ENCODE peak calls at places on chromosome 11, in seven cellular contexts. P, X, C, L, B, D and I are unnamed samples.

GRCh38 chr11:111635706-111636045 is 33.4 kb downstream of the SIK2 start:
- DNase-seq in P (no peak), X (peak; percentile 48), C (no peak), L (no peak), B (peak; percentile 76), D (no peak), I (no peak)

GRCh38 chr11:120513436-120514315 is 2.1 kb downstream of the GRIK4 start:
- DNase-seq in P (no peak), X (no peak), C (no peak), L (no peak), B (no peak), D (no peak), I (no peak)

GRCh38 chr11:11464555-11464954 is 111.5 kb upstream of the CSNK2A3 start:
- DNase-seq in P (no peak), X (no peak), C (no peak), L (no peak), B (no peak), D (no peak), I (no peak)

GRCh38 chr11:19985106-19985505 is 175.2 kb downstream of the DBX1 start:
- DNase-seq in P (no peak), X (no peak), C (no peak), L (no peak), B (peak; percentile 69), D (no peak), I (no peak)

GRCh38 chr11:85590848-85591483 is 36.2 kb downstream of the DLG2 start:
- DNase-seq in P (peak; percentile 24), X (no peak), C (no peak), L (no peak), B (peak; percentile 41), D (no peak), I (no peak)

GRCh38 chr11:116701876-116702275 is 70.9 kb downstream of the BUD13 start:
- DNase-seq in P (no peak), X (no peak), C (no peak), L (no peak), B (no peak), D (peak; percentile 7), I (no peak)

GRCh38 chr11:22634897-22635629 is 9.4 kb upstream of the FANCF start:
- DNase-seq in P (no peak), X (no peak), C (no peak), L (no peak), B (no peak), D (peak; percentile 66), I (no peak)

GRCh38 chr11:19892387-19892786 is 179.8 kb downstream of the NAV2 start:
- DNase-seq in P (no peak), X (peak; percentile 42), C (no peak), L (no peak), B (no peak), D (no peak), I (no peak)

GRCh38 chr11:71086687-71087258 is 165.6 kb downstream of the SHANK2 start:
- DNase-seq in P (no peak), X (no peak), C (no peak), L (no peak), B (peak; percentile 3), D (peak; percentile 61), I (no peak)

GRCh38 chr11:2995893-2996554 is 3.9 kb upstream of the NAP1L4 start:
- DNase-seq in P (no peak), X (no peak), C (no peak), L (no peak), B (no peak), D (no peak), I (no peak)

GRCh38 chr11:128574576-128575011 is 12.8 kb downstream of the ETS1 start:
- DNase-seq in P (no peak), X (no peak), C (no peak), L (no peak), B (no peak), D (no peak), I (no peak)

GRCh38 chr11:47616726-47617416 is 22.7 kb upstream of the C1QTNF4 start:
- DNase-seq in P (peak; percentile 61), X (no peak), C (no peak), L (no peak), B (peak; percentile 85), D (no peak), I (no peak)

GRCh38 chr11:40202569-40202968 is 1256.9 kb downstream of the LRRC4C start:
- DNase-seq in P (no peak), X (no peak), C (no peak), L (no peak), B (no peak), D (no peak), I (no peak)

GRCh38 chr11:3080733-3081385 is 23.6 kb upstream of the CARS1 start:
- DNase-seq in P (no peak), X (no peak), C (no peak), L (no peak), B (no peak), D (no peak), I (no peak)

GRCh38 chr11:128825050-128825806 is 41.9 kb downstream of the KCNJ1 start:
- DNase-seq in P (no peak), X (no peak), C (no peak), L (no peak), B (no peak), D (no peak), I (no peak)

GRCh38 chr11:108167624-108168023 is 46.3 kb downstream of the ACAT1 start:
- DNase-seq in P (no peak), X (no peak), C (no peak), L (no peak), B (no peak), D (no peak), I (no peak)

GRCh38 chr11:65437436-65438227 is 15.0 kb downstream of the NEAT1 start:
- DNase-seq in P (no peak), X (no peak), C (peak; percentile 28), L (no peak), B (peak; percentile 25), D (no peak), I (no peak)

GRCh38 chr11:74154621-74155281 is 16.1 kb downstream of the C2CD3 start:
- DNase-seq in P (no peak), X (no peak), C (no peak), L (no peak), B (peak; percentile 34), D (no peak), I (no peak)

GRCh38 chr11:77039491-77040400 is 5.5 kb downstream of the B3GNT6 start:
- DNase-seq in P (no peak), X (peak; percentile 54), C (no peak), L (no peak), B (peak; percentile 32), D (peak; percentile 79), I (no peak)

GRCh38 chr11:326842-327580 is 6.4 kb upstream of the IFITM3 start:
- DNase-seq in P (no peak), X (peak; percentile 91), C (peak; percentile 84), L (no peak), B (no peak), D (peak; percentile 70), I (peak; percentile 46)

GRCh38 chr11:119979716-119980115 is 158.2 kb downstream of the TRIM29 start:
- DNase-seq in P (no peak), X (no peak), C (no peak), L (no peak), B (no peak), D (no peak), I (no peak)

GRCh38 chr11:929405-929804 is 3.7 kb downstream of the AP2A2 start:
- DNase-seq in P (no peak), X (peak; percentile 25), C (no peak), L (no peak), B (no peak), D (no peak), I (no peak)

GRCh38 chr11:13349581-13349980 is 72.0 kb downstream of the BMAL1 start:
- DNase-seq in P (no peak), X (no peak), C (no peak), L (no peak), B (no peak), D (no peak), I (no peak)

GRCh38 chr11:17927643-17928343 is 85.1 kb downstream of the SERGEF start:
- DNase-seq in P (peak; percentile 55), X (no peak), C (no peak), L (no peak), B (peak; percentile 82), D (no peak), I (no peak)

GRCh38 chr11:128772814-128773213 is 78.9 kb downstream of the FLI1 start:
- DNase-seq in P (no peak), X (peak; percentile 78), C (peak; percentile 67), L (peak; percentile 48), B (no peak), D (no peak), I (peak; percentile 50)

GRCh38 chr11:35243774-35244173 is 104.8 kb downstream of the CD44 start:
- DNase-seq in P (no peak), X (no peak), C (no peak), L (no peak), B (no peak), D (no peak), I (no peak)

GRCh38 chr11:117438371-117439000 is 110.8 kb downstream of the CEP164 start:
- DNase-seq in P (no peak), X (no peak), C (no peak), L (no peak), B (no peak), D (no peak), I (no peak)

GRCh38 chr11:40314327-40314726 is 1145.1 kb downstream of the LRRC4C start:
- DNase-seq in P (no peak), X (no peak), C (no peak), L (no peak), B (no peak), D (no peak), I (no peak)

GRCh38 chr11:7057641-7058040 is 31.2 kb upstream of the RBMXL2 start:
- DNase-seq in P (no peak), X (no peak), C (no peak), L (no peak), B (no peak), D (no peak), I (no peak)

GRCh38 chr11:43845816-43846215 is 34.8 kb upstream of the ALKBH3 start:
- DNase-seq in P (no peak), X (no peak), C (no peak), L (no peak), B (peak; percentile 6), D (no peak), I (no peak)

GRCh38 chr11:91219501-91219900 is 996.7 kb upstream of the CHORDC1 start:
- DNase-seq in P (no peak), X (no peak), C (no peak), L (no peak), B (no peak), D (no peak), I (no peak)

GRCh38 chr11:48170840-48171233 is 45.8 kb upstream of the OR4B1 start:
- DNase-seq in P (peak; percentile 43), X (peak; percentile 49), C (no peak), L (no peak), B (peak; percentile 86), D (no peak), I (no peak)

GRCh38 chr11:123547180-123547579 is 107.2 kb downstream of the SCN3B start:
- DNase-seq in P (no peak), X (no peak), C (no peak), L (no peak), B (no peak), D (no peak), I (no peak)

GRCh38 chr11:105618343-105618955 is 8.6 kb downstream of the GRIA4 start:
- DNase-seq in P (no peak), X (no peak), C (no peak), L (no peak), B (no peak), D (no peak), I (no peak)